ENCODE peak calls at places on chromosomes 5 and 9, in six cellular contexts. E is stimulated activated CD4-positive, alpha-beta T cell treated with anti-CD3 and anti-CD28 coated beads, Interleukin-15, amount 100 ng/mL, for 1 hour; J is Right ventricle myocardium superior; L is IMR-90; T is activated B cell treated with CpG ODN at 0.5 μM for 24 hours; M is cardiac muscle cell. Q is an unnamed sample.

GRCh38 chr5:159184858-159185381 is 24.4 kb downstream of the RNF145 start:
- DNase-seq in E (no peak), J (no peak), L (peak), T (no peak), M (no peak), Q (no peak)

GRCh38 chr9:19969721-19970120 is 180.9 kb upstream of the SLC24A2 start:
- DNase-seq in E (no peak), J (no peak), L (no peak), T (no peak), M (no peak), Q (no peak)

GRCh38 chr9:32906213-32906612 is 95.2 kb downstream of the APTX start:
- DNase-seq in E (no peak), J (no peak), L (no peak), T (no peak), M (no peak), Q (no peak)

GRCh38 chr5:88256872-88257271 is 11.8 kb downstream of the TMEM161B start:
- DNase-seq in E (no peak), J (no peak), L (no peak), T (no peak), M (no peak), Q (no peak)

GRCh38 chr9:126942369-126942768 is 27.8 kb downstream of the RALGPS1 start:
- DNase-seq in E (no peak), J (no peak), L (no peak), T (no peak), M (no peak), Q (no peak)

GRCh38 chr5:150615141-150615699 is 25.2 kb upstream of the SYNPO start:
- DNase-seq in E (no peak), J (peak), L (peak), T (no peak), M (no peak), Q (no peak)

GRCh38 chr5:112594060-112594850 is 143.4 kb upstream of the APC start:
- DNase-seq in E (no peak), J (no peak), L (no peak), T (no peak), M (no peak), Q (no peak)

GRCh38 chr5:147483961-147484707 is 25.7 kb downstream of the DPYSL3 start:
- DNase-seq in E (no peak), J (peak), L (peak), T (no peak), M (no peak), Q (peak)

GRCh38 chr5:143372187-143372829 is 31.2 kb downstream of the NR3C1 start:
- DNase-seq in E (no peak), J (no peak), L (peak), T (no peak), M (no peak), Q (no peak)

GRCh38 chr9:129394920-129395279 is 216.8 kb upstream of the IER5L start:
- DNase-seq in E (no peak), J (no peak), L (no peak), T (no peak), M (no peak), Q (no peak)

GRCh38 chr9:976805-977360 is 428 bp downstream of the DMRT3 start:
- DNase-seq in E (no peak), J (no peak), L (no peak), T (no peak), M (no peak), Q (no peak)

GRCh38 chr9:107243757-107244156 is 39.3 kb upstream of the RAD23B start:
- DNase-seq in E (no peak), J (no peak), L (peak), T (no peak), M (no peak), Q (no peak)

GRCh38 chr9:129867138-129868032 is 32.1 kb downstream of the USP20 start:
- DNase-seq in E (no peak), J (no peak), L (no peak), T (no peak), M (no peak), Q (no peak)

GRCh38 chr9:35357116-35357515 is 132.8 kb upstream of the RUSC2 start:
- DNase-seq in E (no peak), J (no peak), L (peak), T (no peak), M (no peak), Q (no peak)

GRCh38 chr5:79416499-79416898 is 97.4 kb downstream of the HOMER1 start:
- DNase-seq in E (no peak), J (no peak), L (peak), T (peak), M (no peak), Q (no peak)

GRCh38 chr5:10338996-10339903 is 14.2 kb upstream of the MARCHF6 start:
- DNase-seq in E (no peak), J (no peak), L (no peak), T (no peak), M (no peak), Q (no peak)

GRCh38 chr5:179147991-179148702 is 88.0 kb downstream of the ZNF354C start:
- DNase-seq in E (no peak), J (peak), L (no peak), T (no peak), M (no peak), Q (no peak)

GRCh38 chr5:76818844-76819831 is at the start of gene F2RL1:
- DNase-seq in E (peak), J (peak), L (peak), T (peak), M (peak), Q (peak)

GRCh38 chr5:176415240-176416122 is 858 bp downstream of the CLTB start:
- DNase-seq in E (no peak), J (peak), L (peak), T (no peak), M (peak), Q (peak)

GRCh38 chr9:128412120-128412790 is 8.4 kb upstream of the CERCAM start:
- DNase-seq in E (no peak), J (no peak), L (peak), T (peak), M (peak), Q (peak)

GRCh38 chr5:1127991-1128785 is 16.3 kb upstream of the SLC12A7 start:
- DNase-seq in E (no peak), J (peak), L (no peak), T (no peak), M (peak), Q (no peak)

GRCh38 chr9:122463828-122464632 is 13.7 kb downstream of the OR1J1 start:
- DNase-seq in E (no peak), J (no peak), L (no peak), T (no peak), M (no peak), Q (peak)

GRCh38 chr5:86664173-86664572 is 46.4 kb downstream of the COX7C start:
- DNase-seq in E (no peak), J (no peak), L (no peak), T (no peak), M (no peak), Q (no peak)

GRCh38 chr5:63931841-63932240 is 30.4 kb downstream of the HTR1A start:
- DNase-seq in E (no peak), J (no peak), L (no peak), T (no peak), M (no peak), Q (no peak)

GRCh38 chr5:135483254-135483653 is 31.1 kb upstream of the TIFAB start:
- DNase-seq in E (no peak), J (no peak), L (no peak), T (no peak), M (no peak), Q (no peak)

GRCh38 chr5:677131-678101 is 15.7 kb downstream of the TPPP start:
- DNase-seq in E (no peak), J (peak), L (no peak), T (no peak), M (no peak), Q (peak)

GRCh38 chr9:36817160-36817834 is 216.8 kb downstream of the PAX5 start:
- DNase-seq in E (no peak), J (no peak), L (no peak), T (no peak), M (no peak), Q (no peak)

GRCh38 chr5:75558221-75558620 is 46.5 kb downstream of the POLK start:
- DNase-seq in E (no peak), J (no peak), L (no peak), T (no peak), M (no peak), Q (no peak)

GRCh38 chr9:76690575-76691370 is 73.5 kb upstream of the PCA3 start:
- DNase-seq in E (no peak), J (no peak), L (no peak), T (no peak), M (no peak), Q (no peak)

GRCh38 chr9:33676746-33677505 is 118.4 kb upstream of the PRSS3 start:
- DNase-seq in E (no peak), J (peak), L (peak), T (peak), M (peak), Q (peak)

GRCh38 chr5:96936431-96937221 is 746 bp downstream of the LNPEP start:
- DNase-seq in E (peak), J (peak), L (peak), T (peak), M (peak), Q (no peak)

GRCh38 chr9:2291980-2292704 is 277.0 kb downstream of the SMARCA2 start:
- DNase-seq in E (no peak), J (no peak), L (no peak), T (no peak), M (peak), Q (no peak)

GRCh38 chr5:14270212-14270702 is 127.1 kb downstream of the TRIO start:
- DNase-seq in E (no peak), J (peak), L (peak), T (no peak), M (peak), Q (no peak)

GRCh38 chr9:109771796-109772525 is 8.0 kb upstream of the PALM2AKAP2 start:
- DNase-seq in E (no peak), J (peak), L (peak), T (no peak), M (peak), Q (no peak)

Q was measured in Peyer's patch.